ENCODE peak calls at places on chromosomes 16 and 17, in seven cellular contexts. One of them, this sample, is unnamed.

GRCh38 chr17:17900615-17901520 is 64.1 kb upstream of the SREBF1 start:
- DNase-seq in HFF-Myc: peak
- DNase-seq in brain pericyte: peak
- DNase-seq in NCI-H2171 treated with DMSO at 0.1 percent for 48 hours: no peak
- DNase-seq in CD4-positive, alpha-beta T cell: no peak
- DNase-seq in SK-N-DZ: no peak
- DNase-seq in BE2C: peak
- DNase-seq in this sample: peak

GRCh38 chr16:30122621-30123160 is 329 bp downstream of the MAPK3 start:
- DNase-seq in brain pericyte: no peak
- DNase-seq in BE2C: no peak
- DNase-seq in HFF-Myc: no peak
- DNase-seq in SK-N-DZ: peak
- DNase-seq in NCI-H2171 treated with DMSO at 0.1 percent for 48 hours: no peak
- DNase-seq in CD4-positive, alpha-beta T cell: no peak
- DNase-seq in this sample: peak

GRCh38 chr17:83133302-83134121 is 54.1 kb downstream of the METRNL start:
- DNase-seq in CD4-positive, alpha-beta T cell: no peak
- DNase-seq in BE2C: no peak
- DNase-seq in HFF-Myc: no peak
- DNase-seq in NCI-H2171 treated with DMSO at 0.1 percent for 48 hours: no peak
- DNase-seq in SK-N-DZ: no peak
- DNase-seq in brain pericyte: no peak
- DNase-seq in this sample: no peak

GRCh38 chr17:64320613-64321553 is 57.8 kb upstream of the TEX2 start:
- DNase-seq in HFF-Myc: peak
- DNase-seq in brain pericyte: no peak
- DNase-seq in SK-N-DZ: peak
- DNase-seq in CD4-positive, alpha-beta T cell: peak
- DNase-seq in BE2C: peak
- DNase-seq in NCI-H2171 treated with DMSO at 0.1 percent for 48 hours: peak
- DNase-seq in this sample: peak

GRCh38 chr16:86919531-86920305 is 341.4 kb downstream of the FOXL1 start:
- DNase-seq in HFF-Myc: no peak
- DNase-seq in NCI-H2171 treated with DMSO at 0.1 percent for 48 hours: no peak
- DNase-seq in CD4-positive, alpha-beta T cell: no peak
- DNase-seq in SK-N-DZ: no peak
- DNase-seq in brain pericyte: no peak
- DNase-seq in BE2C: no peak
- DNase-seq in this sample: no peak

GRCh38 chr16:58076514-58076913 is 51.0 kb downstream of the MMP15 start:
- DNase-seq in BE2C: no peak
- DNase-seq in HFF-Myc: no peak
- DNase-seq in brain pericyte: no peak
- DNase-seq in CD4-positive, alpha-beta T cell: no peak
- DNase-seq in SK-N-DZ: no peak
- DNase-seq in NCI-H2171 treated with DMSO at 0.1 percent for 48 hours: no peak
- DNase-seq in this sample: no peak

GRCh38 chr17:40956401-40957254 is 10.1 kb downstream of the KRT39 start:
- DNase-seq in CD4-positive, alpha-beta T cell: no peak
- DNase-seq in BE2C: no peak
- DNase-seq in SK-N-DZ: no peak
- DNase-seq in NCI-H2171 treated with DMSO at 0.1 percent for 48 hours: no peak
- DNase-seq in HFF-Myc: peak
- DNase-seq in brain pericyte: peak
- DNase-seq in this sample: no peak

GRCh38 chr17:57956311-57957119 is 1.3 kb upstream of the CUEDC1 start:
- DNase-seq in SK-N-DZ: no peak
- DNase-seq in NCI-H2171 treated with DMSO at 0.1 percent for 48 hours: peak
- DNase-seq in CD4-positive, alpha-beta T cell: peak
- DNase-seq in BE2C: no peak
- DNase-seq in HFF-Myc: no peak
- DNase-seq in brain pericyte: no peak
- DNase-seq in this sample: no peak

GRCh38 chr17:65173284-65173793 is 36.2 kb downstream of the RGS9 start:
- DNase-seq in brain pericyte: peak
- DNase-seq in HFF-Myc: peak
- DNase-seq in NCI-H2171 treated with DMSO at 0.1 percent for 48 hours: peak
- DNase-seq in SK-N-DZ: peak
- DNase-seq in BE2C: peak
- DNase-seq in CD4-positive, alpha-beta T cell: peak
- DNase-seq in this sample: no peak

GRCh38 chr16:62821771-62822170 is 785.5 kb upstream of the CDH8 start:
- DNase-seq in CD4-positive, alpha-beta T cell: no peak
- DNase-seq in HFF-Myc: no peak
- DNase-seq in BE2C: no peak
- DNase-seq in NCI-H2171 treated with DMSO at 0.1 percent for 48 hours: no peak
- DNase-seq in brain pericyte: no peak
- DNase-seq in SK-N-DZ: no peak
- DNase-seq in this sample: no peak

GRCh38 chr16:71542377-71542776 is 16.2 kb downstream of the CHST4 start:
- DNase-seq in NCI-H2171 treated with DMSO at 0.1 percent for 48 hours: peak
- DNase-seq in CD4-positive, alpha-beta T cell: peak
- DNase-seq in brain pericyte: no peak
- DNase-seq in SK-N-DZ: peak
- DNase-seq in HFF-Myc: no peak
- DNase-seq in BE2C: peak
- DNase-seq in this sample: peak

GRCh38 chr17:45309400-45309799 is 7.4 kb downstream of the MAP3K14 start:
- DNase-seq in CD4-positive, alpha-beta T cell: no peak
- DNase-seq in HFF-Myc: no peak
- DNase-seq in brain pericyte: no peak
- DNase-seq in NCI-H2171 treated with DMSO at 0.1 percent for 48 hours: no peak
- DNase-seq in SK-N-DZ: no peak
- DNase-seq in BE2C: no peak
- DNase-seq in this sample: no peak

GRCh38 chr17:64500923-64501765 is 4.3 kb upstream of the POLG2 start:
- DNase-seq in HFF-Myc: no peak
- DNase-seq in CD4-positive, alpha-beta T cell: no peak
- DNase-seq in BE2C: no peak
- DNase-seq in SK-N-DZ: no peak
- DNase-seq in NCI-H2171 treated with DMSO at 0.1 percent for 48 hours: no peak
- DNase-seq in brain pericyte: no peak
- DNase-seq in this sample: no peak

GRCh38 chr17:48637323-48638260 is 11.4 kb upstream of the HOXB9 start:
- DNase-seq in CD4-positive, alpha-beta T cell: no peak
- DNase-seq in NCI-H2171 treated with DMSO at 0.1 percent for 48 hours: no peak
- DNase-seq in SK-N-DZ: no peak
- DNase-seq in BE2C: no peak
- DNase-seq in HFF-Myc: peak
- DNase-seq in brain pericyte: no peak
- DNase-seq in this sample: no peak

GRCh38 chr16:70161350-70161749 is 12.2 kb upstream of the CLEC18C start:
- DNase-seq in NCI-H2171 treated with DMSO at 0.1 percent for 48 hours: no peak
- DNase-seq in BE2C: no peak
- DNase-seq in SK-N-DZ: no peak
- DNase-seq in HFF-Myc: no peak
- DNase-seq in brain pericyte: no peak
- DNase-seq in CD4-positive, alpha-beta T cell: no peak
- DNase-seq in this sample: no peak

GRCh38 chr17:29962656-29963055 is 21.2 kb downstream of the EFCAB5 start:
- DNase-seq in SK-N-DZ: no peak
- DNase-seq in CD4-positive, alpha-beta T cell: no peak
- DNase-seq in BE2C: no peak
- DNase-seq in NCI-H2171 treated with DMSO at 0.1 percent for 48 hours: no peak
- DNase-seq in HFF-Myc: no peak
- DNase-seq in brain pericyte: no peak
- DNase-seq in this sample: no peak

GRCh38 chr17:50169121-50169764 is 3.4 kb downstream of the SGCA start:
- DNase-seq in HFF-Myc: no peak
- DNase-seq in brain pericyte: peak
- DNase-seq in NCI-H2171 treated with DMSO at 0.1 percent for 48 hours: peak
- DNase-seq in SK-N-DZ: peak
- DNase-seq in BE2C: peak
- DNase-seq in CD4-positive, alpha-beta T cell: peak
- DNase-seq in this sample: peak

GRCh38 chr17:37170881-37171460 is 204.8 kb upstream of the C17orf78 start:
- DNase-seq in CD4-positive, alpha-beta T cell: no peak
- DNase-seq in BE2C: no peak
- DNase-seq in SK-N-DZ: no peak
- DNase-seq in brain pericyte: no peak
- DNase-seq in NCI-H2171 treated with DMSO at 0.1 percent for 48 hours: no peak
- DNase-seq in HFF-Myc: no peak
- DNase-seq in this sample: no peak

GRCh38 chr17:77320046-77320445 is 179.3 kb downstream of the SEC14L1 start:
- DNase-seq in brain pericyte: no peak
- DNase-seq in SK-N-DZ: no peak
- DNase-seq in NCI-H2171 treated with DMSO at 0.1 percent for 48 hours: no peak
- DNase-seq in BE2C: no peak
- DNase-seq in HFF-Myc: no peak
- DNase-seq in CD4-positive, alpha-beta T cell: no peak
- DNase-seq in this sample: no peak

GRCh38 chr16:88770459-88771293 is 14.3 kb downstream of the PIEZO1 start:
- DNase-seq in NCI-H2171 treated with DMSO at 0.1 percent for 48 hours: peak
- DNase-seq in BE2C: peak
- DNase-seq in HFF-Myc: no peak
- DNase-seq in brain pericyte: peak
- DNase-seq in SK-N-DZ: peak
- DNase-seq in CD4-positive, alpha-beta T cell: no peak
- DNase-seq in this sample: peak

GRCh38 chr16:72985148-72985882 is 62.6 kb downstream of the ZFHX3 start:
- DNase-seq in BE2C: no peak
- DNase-seq in HFF-Myc: no peak
- DNase-seq in CD4-positive, alpha-beta T cell: no peak
- DNase-seq in brain pericyte: no peak
- DNase-seq in SK-N-DZ: peak
- DNase-seq in NCI-H2171 treated with DMSO at 0.1 percent for 48 hours: peak
- DNase-seq in this sample: peak

GRCh38 chr17:81037783-81038733 is 3.1 kb downstream of the BAIAP2 start:
- DNase-seq in NCI-H2171 treated with DMSO at 0.1 percent for 48 hours: no peak
- DNase-seq in SK-N-DZ: no peak
- DNase-seq in CD4-positive, alpha-beta T cell: no peak
- DNase-seq in BE2C: no peak
- DNase-seq in brain pericyte: no peak
- DNase-seq in HFF-Myc: no peak
- DNase-seq in this sample: no peak

GRCh38 chr17:42276609-42277341 is 584 bp upstream of the STAT5B start:
- DNase-seq in CD4-positive, alpha-beta T cell: no peak
- DNase-seq in SK-N-DZ: no peak
- DNase-seq in HFF-Myc: peak
- DNase-seq in brain pericyte: peak
- DNase-seq in NCI-H2171 treated with DMSO at 0.1 percent for 48 hours: no peak
- DNase-seq in BE2C: peak
- DNase-seq in this sample: peak

GRCh38 chr16:75225678-75226515 is 7.1 kb downstream of the CTRB1 start:
- DNase-seq in NCI-H2171 treated with DMSO at 0.1 percent for 48 hours: no peak
- DNase-seq in CD4-positive, alpha-beta T cell: no peak
- DNase-seq in SK-N-DZ: no peak
- DNase-seq in BE2C: no peak
- DNase-seq in HFF-Myc: no peak
- DNase-seq in brain pericyte: no peak
- DNase-seq in this sample: no peak

GRCh38 chr16:87145181-87146176 is 171.7 kb downstream of the C16orf95 start:
- DNase-seq in BE2C: no peak
- DNase-seq in brain pericyte: no peak
- DNase-seq in NCI-H2171 treated with DMSO at 0.1 percent for 48 hours: no peak
- DNase-seq in SK-N-DZ: no peak
- DNase-seq in HFF-Myc: peak
- DNase-seq in CD4-positive, alpha-beta T cell: no peak
- DNase-seq in this sample: no peak

GRCh38 chr16:81997738-81998137 is 13.5 kb downstream of the SDR42E1 start:
- DNase-seq in brain pericyte: peak
- DNase-seq in SK-N-DZ: no peak
- DNase-seq in CD4-positive, alpha-beta T cell: no peak
- DNase-seq in BE2C: no peak
- DNase-seq in HFF-Myc: no peak
- DNase-seq in NCI-H2171 treated with DMSO at 0.1 percent for 48 hours: no peak
- DNase-seq in this sample: no peak

GRCh38 chr16:52480237-52480636 is 66.7 kb downstream of the TOX3 start:
- DNase-seq in BE2C: no peak
- DNase-seq in CD4-positive, alpha-beta T cell: no peak
- DNase-seq in NCI-H2171 treated with DMSO at 0.1 percent for 48 hours: no peak
- DNase-seq in brain pericyte: no peak
- DNase-seq in SK-N-DZ: no peak
- DNase-seq in HFF-Myc: no peak
- DNase-seq in this sample: no peak

GRCh38 chr16:79381552-79382042 is 218.9 kb downstream of the MAF start:
- DNase-seq in BE2C: no peak
- DNase-seq in SK-N-DZ: peak
- DNase-seq in NCI-H2171 treated with DMSO at 0.1 percent for 48 hours: no peak
- DNase-seq in HFF-Myc: no peak
- DNase-seq in CD4-positive, alpha-beta T cell: no peak
- DNase-seq in brain pericyte: no peak
- DNase-seq in this sample: no peak

GRCh38 chr16:50977064-50977621 is 173.9 kb downstream of the SALL1 start:
- DNase-seq in NCI-H2171 treated with DMSO at 0.1 percent for 48 hours: no peak
- DNase-seq in SK-N-DZ: peak
- DNase-seq in BE2C: no peak
- DNase-seq in brain pericyte: no peak
- DNase-seq in CD4-positive, alpha-beta T cell: no peak
- DNase-seq in HFF-Myc: no peak
- DNase-seq in this sample: no peak